ENCODE peak calls at places on chromosomes 4 and X, in eight cellular contexts. M, T, D, N, X, A, E and G are unnamed samples.

GRCh38 chrX:40086569-40087335 is 11.0 kb downstream of the BCOR start:
- DNase-seq in X (no peak), T (no peak), A (peak), N (no peak), D (no peak), E (no peak), M (no peak), G (no peak)

GRCh38 chrX:53831662-53832635 is 145.4 kb upstream of the HUWE1 start:
- DNase-seq in E (peak), X (no peak), D (peak), N (peak), T (peak), A (peak), M (peak), G (no peak)

GRCh38 chr4:84499065-84499982 is at the start of gene NKX6-1:
- DNase-seq in A (peak), E (peak), T (peak), D (peak), M (no peak), N (no peak), X (no peak), G (no peak)

GRCh38 chr4:336099-336892 is 1.3 kb upstream of the ZNF141 start:
- DNase-seq in D (no peak), X (no peak), T (peak), A (peak), M (no peak), E (no peak), N (no peak), G (no peak)

GRCh38 chrX:110004210-110004609 is 1.3 kb downstream of the TMEM164 start:
- DNase-seq in D (no peak), M (no peak), E (no peak), N (no peak), X (no peak), T (peak), A (no peak), G (no peak)

GRCh38 chr4:149896428-149896827 is 80.8 kb upstream of the IQCM start:
- DNase-seq in E (no peak), M (no peak), X (no peak), T (peak), D (peak), A (peak), N (no peak), G (no peak)

GRCh38 chr4:52260507-52261302 is 209.6 kb downstream of the SPATA18 start:
- DNase-seq in N (no peak), D (no peak), X (no peak), E (no peak), T (no peak), A (peak), M (no peak), G (no peak)

GRCh38 chr4:125741825-125742452 is 427.2 kb downstream of the FAT4 start:
- DNase-seq in E (no peak), T (no peak), N (no peak), A (no peak), M (peak), X (no peak), D (no peak), G (no peak)

GRCh38 chr4:121326580-121326979 is 54.2 kb downstream of the QRFPR start:
- DNase-seq in D (no peak), A (no peak), N (no peak), E (no peak), M (no peak), X (no peak), T (no peak), G (no peak)

GRCh38 chrX:49155900-49156837 is 6.4 kb upstream of the MAGIX start:
- DNase-seq in N (peak), E (peak), D (peak), M (peak), X (peak), A (peak), T (peak), G (peak)

GRCh38 chrX:41692162-41692749 is 3.5 kb downstream of the GPR34 start:
- DNase-seq in D (no peak), A (no peak), N (no peak), T (no peak), M (no peak), E (no peak), X (no peak), G (no peak)